ENCODE peak calls at places on chromosomes 11 and 22, in nine cellular contexts. One of them, this sample, is unnamed.

GRCh38 chr11:113880966-113881365 is 5.6 kb upstream of the USP28 start:
- DNase-seq in foreskin fibroblast: no peak
- DNase-seq in NCI-H1105: no peak
- DNase-seq in substantia nigra: no peak
- DNase-seq in AG08395: no peak
- DNase-seq in NCI-H2171: no peak
- DNase-seq in T-helper 9 cell: no peak
- DNase-seq in AG10803: no peak
- DNase-seq in PC-9: no peak
- DNase-seq in this sample: no peak

GRCh38 chr11:105720096-105720495 is 110.2 kb downstream of the GRIA4 start:
- DNase-seq in foreskin fibroblast: no peak
- DNase-seq in NCI-H1105: no peak
- DNase-seq in substantia nigra: no peak
- DNase-seq in AG08395: no peak
- DNase-seq in NCI-H2171: no peak
- DNase-seq in T-helper 9 cell: no peak
- DNase-seq in AG10803: no peak
- DNase-seq in PC-9: no peak
- DNase-seq in this sample: no peak

GRCh38 chr22:46984751-46985506 is 222.5 kb downstream of the TBC1D22A start:
- DNase-seq in foreskin fibroblast: peak; percentile 40
- DNase-seq in NCI-H1105: no peak
- DNase-seq in substantia nigra: no peak
- DNase-seq in AG08395: peak; percentile 93
- DNase-seq in NCI-H2171: no peak
- DNase-seq in T-helper 9 cell: no peak
- DNase-seq in AG10803: peak; percentile 66
- DNase-seq in PC-9: peak; percentile 72
- DNase-seq in this sample: peak; percentile 27

GRCh38 chr11:11806586-11806985 is 35.2 kb upstream of the USP47 start:
- DNase-seq in foreskin fibroblast: no peak
- DNase-seq in NCI-H1105: no peak
- DNase-seq in substantia nigra: no peak
- DNase-seq in AG08395: no peak
- DNase-seq in NCI-H2171: no peak
- DNase-seq in T-helper 9 cell: no peak
- DNase-seq in AG10803: no peak
- DNase-seq in PC-9: no peak
- DNase-seq in this sample: no peak

GRCh38 chr11:13308704-13309103 is 31.1 kb downstream of the BMAL1 start:
- DNase-seq in foreskin fibroblast: no peak
- DNase-seq in NCI-H1105: no peak
- DNase-seq in substantia nigra: no peak
- DNase-seq in AG08395: no peak
- DNase-seq in NCI-H2171: no peak
- DNase-seq in T-helper 9 cell: no peak
- DNase-seq in AG10803: no peak
- DNase-seq in PC-9: no peak
- DNase-seq in this sample: no peak

GRCh38 chr11:100812517-100812916 is 125.4 kb downstream of the ARHGAP42 start:
- DNase-seq in foreskin fibroblast: no peak
- DNase-seq in NCI-H1105: no peak
- DNase-seq in substantia nigra: no peak
- DNase-seq in AG08395: no peak
- DNase-seq in NCI-H2171: no peak
- DNase-seq in T-helper 9 cell: no peak
- DNase-seq in AG10803: no peak
- DNase-seq in PC-9: no peak
- DNase-seq in this sample: no peak

GRCh38 chr22:48756146-48757111 is 1071.2 kb downstream of the BRD1 start:
- DNase-seq in foreskin fibroblast: no peak
- DNase-seq in NCI-H1105: no peak
- DNase-seq in substantia nigra: no peak
- DNase-seq in AG08395: no peak
- DNase-seq in NCI-H2171: no peak
- DNase-seq in T-helper 9 cell: no peak
- DNase-seq in AG10803: no peak
- DNase-seq in PC-9: no peak
- DNase-seq in this sample: no peak

GRCh38 chr11:72425053-72425980 is 9.0 kb downstream of the CLPB start:
- DNase-seq in foreskin fibroblast: no peak
- DNase-seq in NCI-H1105: no peak
- DNase-seq in substantia nigra: no peak
- DNase-seq in AG08395: no peak
- DNase-seq in NCI-H2171: no peak
- DNase-seq in T-helper 9 cell: no peak
- DNase-seq in AG10803: no peak
- DNase-seq in PC-9: no peak
- DNase-seq in this sample: no peak

GRCh38 chr11:104323841-104324240 is 159.9 kb upstream of the PDGFD start:
- DNase-seq in foreskin fibroblast: no peak
- DNase-seq in NCI-H1105: no peak
- DNase-seq in substantia nigra: no peak
- DNase-seq in AG08395: no peak
- DNase-seq in NCI-H2171: no peak
- DNase-seq in T-helper 9 cell: no peak
- DNase-seq in AG10803: no peak
- DNase-seq in PC-9: no peak
- DNase-seq in this sample: no peak

GRCh38 chr11:75450826-75451783 is 18.1 kb upstream of the KLHL35 start:
- DNase-seq in foreskin fibroblast: no peak
- DNase-seq in NCI-H1105: no peak
- DNase-seq in substantia nigra: no peak
- DNase-seq in AG08395: no peak
- DNase-seq in NCI-H2171: peak; percentile 73
- DNase-seq in T-helper 9 cell: peak; percentile 28
- DNase-seq in AG10803: no peak
- DNase-seq in PC-9: no peak
- DNase-seq in this sample: no peak

GRCh38 chr22:24101966-24102365 is 79.3 kb upstream of the SUSD2 start:
- DNase-seq in foreskin fibroblast: no peak
- DNase-seq in NCI-H1105: no peak
- DNase-seq in substantia nigra: no peak
- DNase-seq in AG08395: no peak
- DNase-seq in NCI-H2171: no peak
- DNase-seq in T-helper 9 cell: no peak
- DNase-seq in AG10803: no peak
- DNase-seq in PC-9: no peak
- DNase-seq in this sample: no peak